ENCODE peak calls at places on chromosome 13, in eight cellular contexts. R is stimulated activated CD8-positive, alpha-beta memory T cell treated with anti-CD3 and anti-CD28 coated beads, Interleukin-15, amount 100 ng/mL, for 1 hour; Q is RCC 7860; N is AG04450; W is GM19239; Y is NCI-H774; X is T-helper 1 cell; A is activated CD8-positive, alpha-beta memory T cell treated with anti-CD3 and anti-CD28 coated beads, Interleukin-2, amount 50 U/mL, for 4 hours. L is an unnamed sample.
A peak's percentile ranks its signal among the peaks of the same experiment; 100 is the strongest.

GRCh38 chr13:34967851-34968562 is 25.9 kb downstream of the NBEA start:
- DNase-seq in R (no peak), Q (peak; percentile 42), N (no peak), W (no peak), Y (peak; percentile 64), X (no peak), A (no peak), L (no peak)

GRCh38 chr13:73481265-73481664 is 422.5 kb downstream of the KLF5 start:
- DNase-seq in R (no peak), Q (no peak), N (no peak), W (no peak), Y (no peak), X (no peak), A (no peak), L (no peak)

GRCh38 chr13:24243311-24243710 is 66.1 kb upstream of the C1QTNF9 start:
- DNase-seq in R (no peak), Q (no peak), N (no peak), W (no peak), Y (no peak), X (no peak), A (no peak), L (no peak)

GRCh38 chr13:36006347-36006746 is 124.8 kb downstream of the DCLK1 start:
- DNase-seq in R (no peak), Q (no peak), N (no peak), W (no peak), Y (no peak), X (no peak), A (no peak), L (no peak)

GRCh38 chr13:89267734-89268133 is 1596.6 kb downstream of the SLITRK5 start:
- DNase-seq in R (no peak), Q (peak; percentile 32), N (no peak), W (no peak), Y (no peak), X (no peak), A (no peak), L (no peak)

GRCh38 chr13:33870046-33870668 is 52.2 kb downstream of the RFC3 start:
- DNase-seq in R (no peak), Q (no peak), N (no peak), W (no peak), Y (peak; percentile 80), X (no peak), A (no peak), L (no peak)

GRCh38 chr13:26019881-26020535 is 31.8 kb downstream of the SHISA2 start:
- DNase-seq in R (no peak), Q (peak; percentile 99), N (peak; percentile 6), W (no peak), Y (no peak), X (no peak), A (no peak), L (no peak)

GRCh38 chr13:74346960-74347359 is 212.8 kb upstream of the KLF12 start:
- DNase-seq in R (no peak), Q (no peak), N (no peak), W (no peak), Y (no peak), X (no peak), A (no peak), L (no peak)

GRCh38 chr13:43298799-43299198 is 275.4 kb downstream of the DNAJC15 start:
- DNase-seq in R (no peak), Q (no peak), N (no peak), W (no peak), Y (no peak), X (no peak), A (no peak), L (no peak)

GRCh38 chr13:34139660-34140059 is 321.7 kb downstream of the RFC3 start:
- DNase-seq in R (no peak), Q (no peak), N (no peak), W (no peak), Y (no peak), X (no peak), A (no peak), L (no peak)

GRCh38 chr13:47413112-47413511 is 516.3 kb upstream of the HTR2A start:
- DNase-seq in R (no peak), Q (no peak), N (no peak), W (no peak), Y (no peak), X (no peak), A (no peak), L (no peak)

GRCh38 chr13:103386341-103386740 is 320.1 kb upstream of the SLC10A2 start:
- DNase-seq in R (no peak), Q (peak; percentile 49), N (no peak), W (no peak), Y (no peak), X (no peak), A (no peak), L (no peak)

GRCh38 chr13:93726173-93727019 is 499.8 kb downstream of the GPC6 start:
- DNase-seq in R (no peak), Q (no peak), N (no peak), W (no peak), Y (no peak), X (no peak), A (no peak), L (no peak)

GRCh38 chr13:84139561-84140158 is 257.4 kb upstream of the SLITRK1 start:
- DNase-seq in R (no peak), Q (no peak), N (no peak), W (no peak), Y (no peak), X (no peak), A (no peak), L (no peak)

GRCh38 chr13:31159306-31159705 is 2.4 kb downstream of the HSPH1 start:
- DNase-seq in R (no peak), Q (no peak), N (no peak), W (no peak), Y (no peak), X (peak; percentile 33), A (no peak), L (no peak)

GRCh38 chr13:80586356-80586755 is 245.4 kb upstream of the SPRY2 start:
- DNase-seq in R (no peak), Q (no peak), N (no peak), W (no peak), Y (no peak), X (no peak), A (no peak), L (no peak)

GRCh38 chr13:113065406-113066141 is 40.0 kb upstream of the F7 start:
- DNase-seq in R (no peak), Q (no peak), N (no peak), W (no peak), Y (no peak), X (no peak), A (no peak), L (no peak)

GRCh38 chr13:36979361-36980040 is 19.6 kb downstream of the ALG5 start:
- DNase-seq in R (no peak), Q (peak; percentile 66), N (peak; percentile 26), W (no peak), Y (no peak), X (no peak), A (no peak), L (no peak)

GRCh38 chr13:22064854-22065646 is 394.2 kb downstream of the FGF9 start:
- DNase-seq in R (no peak), Q (no peak), N (no peak), W (no peak), Y (no peak), X (no peak), A (no peak), L (no peak)

GRCh38 chr13:40389081-40389641 is 277.3 kb downstream of the FOXO1 start:
- DNase-seq in R (no peak), Q (no peak), N (no peak), W (peak; percentile 19), Y (no peak), X (peak; percentile 81), A (peak; percentile 41), L (no peak)

GRCh38 chr13:113763961-113764792 is 5.2 kb downstream of the TMEM255B start:
- DNase-seq in R (no peak), Q (no peak), N (no peak), W (no peak), Y (no peak), X (no peak), A (no peak), L (no peak)

GRCh38 chr13:113545455-113545930 is 39.1 kb upstream of the TFDP1 start:
- DNase-seq in R (no peak), Q (no peak), N (no peak), W (no peak), Y (no peak), X (no peak), A (no peak), L (no peak)

GRCh38 chr13:53901593-53901992 is 873.0 kb downstream of the OLFM4 start:
- DNase-seq in R (no peak), Q (no peak), N (no peak), W (no peak), Y (no peak), X (no peak), A (no peak), L (no peak)

GRCh38 chr13:97975851-97976550 is 22.5 kb downstream of the IPO5 start:
- DNase-seq in R (no peak), Q (peak; percentile 59), N (peak; percentile 29), W (peak; percentile 96), Y (peak; percentile 93), X (peak; percentile 89), A (peak; percentile 92), L (peak; percentile 31)

GRCh38 chr13:114099918-114100445 is 32.4 kb downstream of the RASA3 start:
- DNase-seq in R (no peak), Q (no peak), N (no peak), W (no peak), Y (no peak), X (no peak), A (no peak), L (no peak)

L was measured in thoracic aorta.